ENCODE peak calls at places on chromosomes 2 and 18, in six cellular contexts. G is SK-N-MC, U is MM.1S, S is mesendoderm, H is endothelial cell of umbilical vein, P is mammary epithelial cell. Z is an unnamed sample.

GRCh38 chr2:84906900-84907714 is 1.7 kb downstream of the TMSB10 start:
- DNase-seq in P (peak; percentile 80), G (no peak), H (peak; percentile 72), S (peak; percentile 92), U (no peak), Z (peak; percentile 78)

GRCh38 chr2:134954065-134954464 is 35.4 kb downstream of the CCNT2 start:
- DNase-seq in P (no peak), G (no peak), S (no peak), H (no peak), U (no peak), Z (no peak)

GRCh38 chr2:45469314-45470099 is 141.6 kb downstream of the SRBD1 start:
- DNase-seq in G (no peak), P (peak; percentile 11), U (peak; percentile 68), H (peak; percentile 4), S (no peak), Z (no peak)

GRCh38 chr2:205721057-205721767 is 38.9 kb downstream of the NRP2 start:
- DNase-seq in G (no peak), P (no peak), H (no peak), U (no peak), S (peak; percentile 84), Z (no peak)

GRCh38 chr2:142857247-142858154 is 20.0 kb upstream of the KYNU start:
- DNase-seq in G (no peak), S (no peak), P (peak; percentile 46), H (no peak), U (no peak), Z (no peak)

GRCh38 chr2:98444436-98445166 is at the start of gene INPP4A:
- DNase-seq in P (peak; percentile 48), U (peak; percentile 85), G (no peak), S (peak; percentile 91), H (peak; percentile 81), Z (peak; percentile 84)

GRCh38 chr2:236662231-236663160 is 92.9 kb downstream of the ACKR3 start:
- DNase-seq in H (no peak), P (peak; percentile 27), U (no peak), G (no peak), S (no peak), Z (no peak)

GRCh38 chr2:65349863-65350262 is 82.5 kb downstream of the SPRED2 start:
- DNase-seq in P (peak; percentile 40), U (no peak), S (no peak), G (no peak), H (peak; percentile 71), Z (peak; percentile 24)

GRCh38 chr2:45849491-45850283 is 198.2 kb downstream of the PRKCE start:
- DNase-seq in G (no peak), U (no peak), H (no peak), P (peak; percentile 77), S (no peak), Z (no peak)

GRCh38 chr2:111626037-111626861 is 257.7 kb downstream of the ANAPC1 start:
- DNase-seq in H (no peak), U (no peak), P (peak; percentile 35), S (no peak), G (no peak), Z (no peak)

GRCh38 chr18:25875574-25875973 is 214.8 kb downstream of the SS18 start:
- DNase-seq in S (no peak), H (no peak), P (no peak), U (no peak), G (no peak), Z (no peak)

GRCh38 chr18:49570836-49571235 is 9.0 kb downstream of the LIPG start:
- DNase-seq in U (no peak), H (no peak), S (no peak), P (no peak), G (no peak), Z (no peak)

GRCh38 chr18:9741821-9742541 is 33.9 kb downstream of the RAB31 start:
- DNase-seq in U (no peak), G (no peak), S (peak; percentile 91), H (peak; percentile 38), P (no peak), Z (no peak)

GRCh38 chr18:22129778-22130177 is 39.6 kb upstream of the GATA6 start:
- DNase-seq in G (no peak), S (no peak), H (no peak), U (no peak), P (no peak), Z (no peak)

DNA sequence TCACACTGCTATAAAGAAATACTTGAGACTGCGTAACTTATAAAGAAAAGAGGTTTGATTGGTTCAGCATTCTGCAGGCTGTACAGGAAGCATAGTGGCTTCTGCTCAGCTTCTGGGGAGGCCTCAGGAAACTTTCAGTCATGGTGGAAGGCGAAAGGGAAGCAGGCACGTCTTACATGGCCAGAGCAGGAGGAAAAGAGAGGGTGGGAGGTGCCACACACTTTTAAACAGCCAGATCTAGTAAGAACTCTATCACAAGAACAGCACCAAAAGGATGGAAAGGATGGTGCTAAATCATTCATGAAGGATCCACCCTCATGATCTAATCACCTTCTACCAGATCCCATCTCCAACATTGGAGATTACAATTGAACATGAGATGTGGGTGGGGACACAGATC is 145.5 kb upstream of the OSR1 start:
- DNase-seq in G (no peak), H (no peak), U (no peak), P (no peak), S (no peak), Z (no peak)
- H3K27ac ChIP-seq in G (no peak overlapping the region), H (no peak overlapping the region), U (no peak overlapping the region), P (no peak overlapping the region), S (no peak overlapping the region), Z (no peak overlapping the region)

DNA sequence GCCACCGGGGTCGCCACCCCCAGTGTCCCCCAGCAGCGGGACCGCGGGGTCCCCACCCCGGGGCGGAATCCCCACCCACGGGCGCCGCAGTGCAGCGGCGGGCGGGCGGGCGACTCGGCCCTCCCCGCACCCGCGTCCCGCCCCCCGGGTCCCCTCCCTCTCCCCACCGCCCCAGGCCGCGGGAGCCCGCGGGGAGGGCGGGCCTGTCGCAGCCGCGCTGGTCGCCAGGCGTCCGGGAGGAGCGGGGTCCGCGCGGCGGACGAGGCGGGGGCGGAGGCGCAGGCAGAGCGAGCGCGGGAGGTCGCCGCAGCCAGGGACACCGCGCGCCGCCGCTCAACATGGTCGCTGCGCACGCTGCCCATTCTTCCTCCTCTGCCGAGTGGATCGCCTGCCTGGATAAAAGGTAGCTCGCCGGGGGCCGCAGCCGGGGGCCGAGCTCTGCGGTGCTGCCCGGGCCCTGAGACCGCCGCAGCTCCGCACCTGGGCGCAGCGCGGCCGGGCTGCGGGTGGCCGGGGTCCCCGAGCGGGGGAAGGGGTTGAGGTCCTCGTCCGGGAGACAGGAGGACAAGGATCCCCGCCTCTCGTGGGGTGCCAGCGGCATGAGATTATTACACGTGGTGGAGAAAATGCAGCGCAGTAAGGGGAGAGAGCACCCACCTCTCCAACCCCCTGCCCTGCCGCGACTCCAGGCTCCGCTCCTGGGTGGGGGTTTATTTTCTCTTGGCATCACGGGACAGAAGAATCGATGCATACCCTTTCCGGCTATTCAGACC is at the start of gene RAPGEF4:
- DNase-seq in H (no peak), P (no peak), S (peak; percentile 17), U (no peak), G (no peak), Z (no peak)
- H3K9ac ChIP-seq in H (no peak within 1 kb of the TSS), P (peak within 1 kb of the TSS; percentile 20), S (no peak within 1 kb of the TSS), U (no peak within 1 kb of the TSS), G (peak within 1 kb of the TSS; percentile 68), Z (no peak within 1 kb of the TSS)

DNA sequence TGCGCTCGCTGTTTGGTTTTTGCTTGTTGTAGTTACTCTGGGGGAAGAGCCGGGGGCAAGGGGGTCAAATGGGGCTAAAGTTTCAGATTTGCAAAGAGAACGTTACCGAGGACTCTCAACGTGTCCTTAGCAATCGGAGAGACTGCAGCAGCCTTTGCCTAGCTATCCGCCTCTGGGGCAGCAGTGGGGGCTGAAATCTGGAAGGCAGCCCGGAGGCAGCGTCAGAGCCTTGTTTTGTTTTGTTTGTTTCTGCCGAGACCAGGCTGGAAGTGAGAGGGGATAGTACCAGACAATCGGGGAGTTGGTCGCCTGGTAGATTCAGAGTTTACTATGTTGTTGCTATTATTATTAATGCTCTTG is 1.2 kb downstream of the CDH20 start:
- DNase-seq in S (no peak), G (no peak), H (no peak), U (no peak), P (no peak), Z (no peak)
- H3K27ac ChIP-seq in S (no peak overlapping the region), G (no peak overlapping the region), H (no peak overlapping the region), U (no peak overlapping the region), P (no peak overlapping the region), Z (no peak overlapping the region)

GRCh38 chr2:178403671-178404379 is 47.1 kb downstream of the PRKRA start:
- DNase-seq in H (no peak), U (peak; percentile 40), S (no peak), P (no peak), G (no peak), Z (no peak)
- H3K9ac ChIP-seq in H (no peak overlapping the region), U (peak overlapping the region; percentile 15), S (no peak overlapping the region), P (no peak overlapping the region), G (no peak overlapping the region), Z (no peak overlapping the region)

Z was measured in DND-41.